ENCODE peak calls at places on chromosomes 16 and 17, in five cellular contexts. T, W, O, L and K are unnamed samples. For H3K4me1, the result is how much of the 10 kb centered on the place peaks cover.

GRCh38 chr17:82237083-82237745 is 8.4 kb downstream of the SLC16A3 start:
- DNase-seq in O (no peak), L (no peak), W (no peak), T (peak), K (peak)

GRCh38 chr17:76415786-76416185 is 31.4 kb downstream of the SPHK1 start:
- DNase-seq in L (no peak), O (no peak), W (no peak), T (no peak), K (no peak)

GRCh38 chr16:72947379-72948237 is 100.3 kb downstream of the ZFHX3 start:
- DNase-seq in T (no peak), W (no peak), L (peak), O (no peak), K (no peak)

GRCh38 chr16:84759061-84759460 is 59.3 kb downstream of the USP10 start:
- DNase-seq in W (no peak), O (no peak), L (no peak), T (no peak), K (no peak)

GRCh38 chr16:46986896-46987295 is 13.4 kb upstream of the DNAJA2 start:
- DNase-seq in L (no peak), W (no peak), O (no peak), T (no peak), K (no peak)

GRCh38 chr17:60901806-60902205 is 224.2 kb downstream of the BCAS3 start:
- DNase-seq in O (no peak), W (no peak), T (no peak), L (no peak), K (no peak)

GRCh38 chr16:83137326-83137770 is 510.6 kb downstream of the CDH13 start:
- DNase-seq in W (no peak), O (peak), T (peak), L (peak), K (no peak)

GRCh38 chr17:19457830-19458271 is 46.8 kb downstream of the RNF112 start:
- DNase-seq in T (no peak), O (no peak), L (peak), W (no peak), K (no peak)

GRCh38 chr16:10597184-10597583 is 16.8 kb upstream of the EMP2 start:
- DNase-seq in L (no peak), O (no peak), T (no peak), W (no peak), K (no peak)
- H3K4me1 ChIP-seq in L (under half), O (under half), T (under half), W (under half), K (under half)

DNA sequence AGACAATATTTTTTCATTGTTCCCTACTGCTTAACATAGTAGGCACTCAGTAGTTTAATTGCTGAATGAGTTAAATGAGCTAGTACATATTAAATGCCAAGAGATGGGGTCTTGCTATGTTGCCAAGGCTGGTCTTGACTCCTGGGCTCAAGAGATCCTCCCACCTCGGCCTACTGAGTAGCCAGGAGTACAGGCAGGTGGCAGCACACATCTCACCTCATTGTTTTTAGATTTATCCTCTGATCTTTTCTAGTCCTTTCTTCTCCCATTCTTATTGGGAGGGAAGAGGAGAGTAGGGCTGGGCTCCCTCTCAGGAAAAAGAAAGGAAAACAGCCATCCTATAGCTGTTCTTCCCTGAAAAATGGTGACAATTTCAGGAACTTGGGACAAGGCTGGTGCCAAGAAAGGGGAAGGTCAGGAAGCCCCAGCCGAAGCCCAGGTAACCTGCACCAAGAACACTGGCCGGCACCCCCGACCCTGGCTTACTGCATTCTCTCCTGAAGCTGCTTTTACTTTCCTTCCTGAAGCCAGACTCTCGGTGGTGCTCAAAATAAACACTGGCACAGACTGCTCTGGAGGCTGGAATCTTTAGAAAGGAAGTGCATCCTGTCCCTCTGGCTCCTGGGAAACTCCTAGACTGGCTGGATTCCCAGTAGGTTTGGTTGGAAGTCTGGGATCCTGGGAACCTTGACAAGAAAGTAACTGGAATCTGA is 2.7 kb downstream of the TNFAIP1 start:
- DNase-seq in O (no peak), W (no peak), T (no peak), L (no peak), K (no peak)
- TF ChIP-seq CTCF in O (no peak), W (no peak), T (no peak), L (no peak), K (no peak)

GRCh38 chr17:15261818-15262290 is 3.3 kb downstream of the PMP22 start:
- DNase-seq in T (no peak), L (peak), W (no peak), O (no peak), K (peak)
- H3K27ac ChIP-seq in T (peak), L (no peak), W (no peak), O (no peak), K (peak)

GRCh38 chr17:68437979-68438877 is 19.1 kb downstream of the WIPI1 start:
- DNase-seq in O (peak), W (no peak), L (no peak), T (no peak), K (peak)
- H3K4me1 ChIP-seq in O (under half), W (under half), L (under half), T (under half), K (half or more)

DNA sequence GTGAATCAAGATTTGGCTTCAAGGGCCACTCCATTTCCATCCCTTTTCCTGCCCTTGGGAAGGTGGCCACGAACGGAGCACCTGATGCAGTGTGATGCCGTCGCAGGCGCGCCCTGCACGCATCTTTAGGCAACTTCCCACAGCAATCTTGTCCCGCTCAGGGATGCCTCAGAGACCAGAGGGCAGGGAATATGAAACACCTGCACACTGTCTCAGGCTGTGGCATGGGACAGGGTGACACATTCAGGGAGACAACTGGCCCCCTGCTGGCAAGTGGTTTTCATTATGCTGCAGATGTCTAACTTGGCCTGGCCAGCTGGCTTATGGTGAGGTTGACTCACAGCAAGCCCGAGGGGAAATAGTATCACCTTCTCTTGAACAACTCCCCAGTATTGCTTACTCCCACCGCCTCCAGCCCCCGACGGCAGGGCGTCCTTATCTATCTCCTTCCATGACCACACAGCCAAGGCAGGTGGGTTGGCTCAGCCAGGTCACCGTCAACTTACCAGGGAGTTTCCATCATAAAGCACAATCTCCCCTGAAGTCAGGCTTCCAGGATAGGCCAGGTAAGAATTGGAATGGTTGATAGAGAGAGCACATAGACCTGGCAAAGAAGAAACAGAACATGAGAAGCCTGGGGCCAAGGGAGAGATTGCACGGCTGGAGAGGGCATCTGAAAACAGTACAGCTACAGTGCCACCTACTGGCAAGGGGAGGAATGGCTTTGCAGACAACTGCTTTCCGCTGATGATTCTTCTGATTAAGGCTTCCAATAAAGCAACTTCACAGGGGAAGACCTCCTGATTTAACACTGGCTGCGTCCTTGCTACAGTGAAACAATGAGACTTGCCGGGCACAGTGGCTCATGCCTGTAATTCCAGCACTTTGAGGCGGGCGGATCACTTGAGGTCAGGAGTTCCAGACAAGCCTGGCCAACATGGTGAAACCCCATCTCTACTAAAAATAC is 21.1 kb downstream of the WIPI1 start:
- DNase-seq in T (peak), L (peak), O (peak), W (no peak), K (peak)
- TF ChIP-seq CTCF in T (peak), L (peak), O (peak), W (peak), K (peak)

GRCh38 chr17:47225436-47225858 is 16.3 kb downstream of the MYL4 start:
- DNase-seq in L (no peak), W (no peak), T (peak), O (no peak), K (no peak)
- H3K27ac ChIP-seq in L (no peak), W (peak), T (peak), O (no peak), K (peak)